ENCODE peak calls at places on chromosome 5, in seven cellular contexts. P is AG09309, I is astrocyte of the spinal cord, M is endothelial cell, Z is hepatocyte, O is fibroblast of pulmonary artery, H is PC-3. C is an unnamed sample.

GRCh38 chr5:57824047-57824446 is 341.4 kb upstream of the ACTBL2 start:
- DNase-seq in P (peak), I (peak), M (no peak), Z (no peak), O (peak), H (peak), C (no peak)

GRCh38 chr5:158317507-158317906 is 458.6 kb upstream of the CLINT1 start:
- DNase-seq in P (no peak), I (no peak), M (no peak), Z (no peak), O (no peak), H (no peak), C (no peak)

GRCh38 chr5:43437062-43437660 is 25.0 kb upstream of the CCL28 start:
- DNase-seq in P (no peak), I (no peak), M (no peak), Z (no peak), O (no peak), H (no peak), C (no peak)

GRCh38 chr5:53874409-53874808 is 314.0 kb downstream of the NDUFS4 start:
- DNase-seq in P (no peak), I (no peak), M (no peak), Z (peak), O (peak), H (peak), C (peak)

GRCh38 chr5:169398515-169398914 is 97.6 kb upstream of the SLIT3 start:
- DNase-seq in P (no peak), I (no peak), M (no peak), Z (no peak), O (no peak), H (no peak), C (no peak)

GRCh38 chr5:91521313-91521712 is 138.2 kb upstream of the ARRDC3 start:
- DNase-seq in P (no peak), I (no peak), M (no peak), Z (no peak), O (no peak), H (peak), C (no peak)

GRCh38 chr5:123422433-123423277 is 548 bp downstream of the CEP120 start:
- DNase-seq in P (no peak), I (peak), M (no peak), Z (peak), O (peak), H (peak), C (peak)

GRCh38 chr5:1806974-1807373 is 5.8 kb downstream of the NDUFS6 start:
- DNase-seq in P (no peak), I (no peak), M (no peak), Z (no peak), O (no peak), H (no peak), C (no peak)

GRCh38 chr5:137022725-137023124 is 476.4 kb downstream of the SPOCK1 start:
- DNase-seq in P (no peak), I (no peak), M (no peak), Z (no peak), O (peak), H (no peak), C (peak)

GRCh38 chr5:120600639-120601038 is 136.5 kb downstream of the PRR16 start:
- DNase-seq in P (no peak), I (no peak), M (no peak), Z (no peak), O (no peak), H (no peak), C (no peak)

GRCh38 chr5:142013734-142014495 is 1.1 kb upstream of the GNPDA1 start:
- DNase-seq in P (peak), I (peak), M (no peak), Z (peak), O (peak), H (peak), C (peak)

GRCh38 chr5:163915481-163915961 is 410.1 kb downstream of the MAT2B start:
- DNase-seq in P (no peak), I (peak), M (no peak), Z (peak), O (peak), H (peak), C (peak)

GRCh38 chr5:61866930-61867329 is 439.1 kb upstream of the KIF2A start:
- DNase-seq in P (peak), I (peak), M (no peak), Z (peak), O (no peak), H (peak), C (peak)

GRCh38 chr5:125125031-125125823 is 378.8 kb upstream of the ZNF608 start:
- DNase-seq in P (no peak), I (peak), M (no peak), Z (no peak), O (no peak), H (no peak), C (no peak)

GRCh38 chr5:149895416-149896345 is 48.9 kb downstream of the PDE6A start:
- DNase-seq in P (no peak), I (peak), M (no peak), Z (no peak), O (peak), H (peak), C (peak)

GRCh38 chr5:10677533-10677932 is 83.5 kb downstream of the DAP start:
- DNase-seq in P (no peak), I (no peak), M (no peak), Z (no peak), O (no peak), H (no peak), C (no peak)

GRCh38 chr5:92504346-92504745 is 1076.7 kb downstream of the NR2F1-AS1 start:
- DNase-seq in P (no peak), I (no peak), M (no peak), Z (no peak), O (peak), H (peak), C (no peak)

GRCh38 chr5:173304591-173304988 is 23.6 kb downstream of the STC2 start:
- DNase-seq in P (no peak), I (peak), M (no peak), Z (peak), O (no peak), H (peak), C (no peak)

GRCh38 chr5:80090884-80091166 is 55.7 kb downstream of the THBS4 start:
- DNase-seq in P (no peak), I (no peak), M (no peak), Z (no peak), O (no peak), H (no peak), C (no peak)

GRCh38 chr5:143713331-143714032 is 98.5 kb upstream of the HMHB1 start:
- DNase-seq in P (peak), I (no peak), M (no peak), Z (no peak), O (peak), H (no peak), C (peak)

GRCh38 chr5:72499730-72500129 is 7.5 kb downstream of the ZNF366 start:
- DNase-seq in P (no peak), I (no peak), M (no peak), Z (no peak), O (no peak), H (no peak), C (peak)

GRCh38 chr5:66239034-66239433 is 94.9 kb downstream of the SREK1 start:
- DNase-seq in P (no peak), I (no peak), M (no peak), Z (no peak), O (peak), H (peak), C (peak)

GRCh38 chr5:178277866-178278265 is 45.3 kb upstream of the PHYKPL start:
- DNase-seq in P (no peak), I (no peak), M (no peak), Z (no peak), O (no peak), H (no peak), C (no peak)

GRCh38 chr5:172870261-172870806 is 36.3 kb downstream of the ERGIC1 start:
- DNase-seq in P (peak), I (peak), M (no peak), Z (no peak), O (peak), H (peak), C (peak)

GRCh38 chr5:172005708-172006377 is 595 bp downstream of the FBXW11 start:
- DNase-seq in P (no peak), I (peak), M (peak), Z (peak), O (no peak), H (no peak), C (peak)

DNA sequence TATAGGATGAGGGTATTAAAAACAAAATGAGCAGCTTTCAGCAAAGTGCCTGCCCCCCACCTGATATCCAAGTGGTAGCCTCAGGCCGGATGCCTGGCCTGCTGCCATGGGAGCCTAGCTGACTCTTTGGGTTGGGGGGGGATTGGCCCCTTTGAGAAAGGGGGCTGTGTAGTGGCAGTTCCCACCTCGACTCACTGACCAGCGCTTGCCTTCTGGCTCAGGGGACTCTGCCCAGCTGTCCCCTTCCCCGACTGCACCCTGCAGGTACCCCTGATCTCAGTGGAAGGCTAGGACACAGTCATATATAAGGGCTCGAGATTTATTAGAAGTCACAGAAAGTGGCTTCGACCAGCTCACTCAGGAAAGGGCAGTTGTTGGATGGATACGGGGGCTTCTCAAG is 1.5 kb upstream of the NEUROG1 start:
- DNase-seq in P (no peak), I (no peak), M (no peak), Z (no peak), O (no peak), H (no peak), C (no peak)
- TF ChIP-seq CTCF in P (no peak), I (no peak), M (no peak), Z (no peak), O (no peak), H (no peak), C (no peak)

GRCh38 chr5:139789845-139790189 is 5.8 kb upstream of the PSD2 start:
- DNase-seq in P (no peak), I (no peak), M (no peak), Z (no peak), O (no peak), H (no peak), C (no peak)

GRCh38 chr5:139789116-139789844 is 6.3 kb upstream of the PSD2 start:
- DNase-seq in P (no peak), I (no peak), M (no peak), Z (no peak), O (no peak), H (no peak), C (no peak)

GRCh38 chr5:139788294-139788875 is 7.2 kb upstream of the PSD2 start:
- DNase-seq in P (no peak), I (no peak), M (no peak), Z (no peak), O (no peak), H (no peak), C (no peak)

GRCh38 chr5:139787257-139787567 is 8.4 kb upstream of the PSD2 start:
- DNase-seq in P (no peak), I (no peak), M (no peak), Z (no peak), O (no peak), H (no peak), C (no peak)

GRCh38 chr5:139787568-139788293 is 7.9 kb upstream of the PSD2 start:
- DNase-seq in P (no peak), I (peak), M (peak), Z (peak), O (peak), H (peak), C (peak)
- TF ChIP-seq CTCF in P (peak), I (peak), M (peak), Z (peak), O (peak), H (peak), C (peak)

GRCh38 chr5:111461934-111462333 is 50.4 kb downstream of the STARD4 start:
- DNase-seq in P (no peak), I (no peak), M (no peak), Z (no peak), O (no peak), H (no peak), C (no peak)

GRCh38 chr5:111463304-111463703 is 49.0 kb downstream of the STARD4 start:
- DNase-seq in P (no peak), I (no peak), M (no peak), Z (no peak), O (no peak), H (no peak), C (no peak)

DNA sequence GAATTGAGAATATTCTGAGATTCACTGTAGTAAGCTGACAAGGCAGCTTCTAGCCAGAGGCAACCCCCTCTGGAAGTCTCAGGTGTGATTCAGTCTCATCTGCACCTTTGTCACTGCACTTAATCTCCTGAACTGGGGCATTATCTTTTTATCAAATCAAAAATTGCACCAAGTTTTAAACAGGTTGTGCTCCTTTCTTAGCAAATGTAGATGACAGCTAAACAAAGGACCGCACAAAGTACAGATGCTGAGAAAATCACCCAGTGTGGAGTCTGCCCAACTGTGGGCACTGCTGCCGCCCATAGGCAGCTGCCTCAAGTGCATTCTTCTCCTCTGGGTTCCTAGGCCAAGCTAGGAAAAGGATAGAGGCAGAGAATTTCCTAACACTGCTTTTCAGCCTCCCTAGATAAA is 51.1 kb downstream of the STARD4 start:
- DNase-seq in P (no peak), I (peak), M (peak), Z (peak), O (peak), H (peak), C (no peak)
- TF ChIP-seq CTCF in P (peak), I (peak), M (no peak), Z (peak), O (peak), H (peak), C (no peak)

GRCh38 chr5:37723147-37723961 is 116.5 kb downstream of the GDNF start:
- DNase-seq in P (no peak), I (peak), M (peak), Z (no peak), O (no peak), H (peak), C (no peak)
- TF ChIP-seq CTCF in P (peak), I (peak), M (peak), Z (no peak), O (peak), H (peak), C (peak)

GRCh38 chr5:134440185-134440755 is 28.6 kb upstream of the CDKN2AIPNL start:
- DNase-seq in P (no peak), I (no peak), M (no peak), Z (no peak), O (peak), H (no peak), C (no peak)

GRCh38 chr5:134438268-134438622 is 26.6 kb upstream of the CDKN2AIPNL start:
- DNase-seq in P (peak), I (peak), M (no peak), Z (no peak), O (peak), H (peak), C (peak)

GRCh38 chr5:134437340-134438267 is 25.9 kb upstream of the CDKN2AIPNL start:
- DNase-seq in P (no peak), I (no peak), M (no peak), Z (no peak), O (peak), H (peak), C (peak)

GRCh38 chr5:134436523-134437339 is 25.1 kb upstream of the CDKN2AIPNL start:
- DNase-seq in P (peak), I (peak), M (peak), Z (peak), O (peak), H (peak), C (peak)

DNA sequence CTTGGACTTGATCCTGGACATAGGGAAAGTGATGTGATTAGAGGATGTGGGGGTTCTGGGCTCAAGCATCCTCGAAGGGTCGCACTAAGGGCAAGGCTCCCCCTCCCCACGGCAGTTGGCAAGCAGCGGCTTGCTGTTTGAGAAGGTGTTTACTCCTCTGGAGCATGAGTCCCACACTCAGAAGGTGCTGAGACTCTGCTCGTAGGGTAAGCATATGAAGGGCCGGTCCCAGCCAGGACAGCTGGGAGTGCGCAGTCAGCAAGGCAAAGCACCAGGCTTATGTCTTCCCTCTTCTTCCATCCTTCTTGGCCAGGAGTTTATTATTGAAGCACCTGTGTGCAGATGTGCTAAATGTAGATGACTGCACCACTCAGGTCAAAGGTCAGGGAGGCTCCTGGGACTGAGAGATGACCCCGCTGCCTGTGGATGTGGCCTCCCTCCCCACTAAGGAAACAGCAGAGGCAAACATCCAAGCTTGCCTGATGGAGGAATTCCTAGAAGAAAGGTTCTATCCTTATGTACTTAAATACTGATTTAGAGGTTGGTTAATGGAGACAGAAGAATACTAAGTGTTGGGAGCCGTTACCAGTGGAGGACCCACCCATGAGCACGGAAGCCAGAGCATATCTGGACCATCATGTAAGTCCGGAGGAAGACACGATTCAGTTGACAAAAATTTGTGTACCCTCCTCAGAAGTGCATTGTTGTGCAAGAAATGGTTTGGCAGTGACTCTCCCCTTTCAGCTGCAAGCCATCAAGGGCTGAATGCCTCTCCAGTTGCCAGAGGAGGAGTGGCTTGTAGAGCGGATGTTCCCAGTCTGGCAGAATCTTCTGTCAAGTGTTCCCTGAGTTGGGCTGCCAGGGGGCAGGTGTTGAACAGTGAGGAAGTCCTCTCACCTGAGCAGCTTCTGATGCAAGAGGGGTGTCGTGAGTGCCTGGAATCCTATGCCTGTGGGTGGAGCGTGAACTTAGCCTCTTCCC is 27.2 kb upstream of the CDKN2AIPNL start:
- DNase-seq in P (peak), I (peak), M (no peak), Z (peak), O (peak), H (peak), C (peak)
- TF ChIP-seq CTCF in P (no peak), I (no peak), M (no peak), Z (no peak), O (no peak), H (no peak), C (no peak)

GRCh38 chr5:13659391-13659790 is 285.1 kb downstream of the DNAH5 start:
- DNase-seq in P (no peak), I (peak), M (no peak), Z (no peak), O (peak), H (peak), C (no peak)

GRCh38 chr5:13658761-13659160 is 285.7 kb downstream of the DNAH5 start:
- DNase-seq in P (no peak), I (no peak), M (no peak), Z (no peak), O (no peak), H (peak), C (no peak)

GRCh38 chr5:13662646-13663045 is 281.8 kb downstream of the DNAH5 start:
- DNase-seq in P (no peak), I (no peak), M (no peak), Z (no peak), O (peak), H (peak), C (no peak)

GRCh38 chr5:13664377-13664776 is 280.1 kb downstream of the DNAH5 start:
- DNase-seq in P (peak), I (peak), M (no peak), Z (no peak), O (peak), H (peak), C (peak)

DNA sequence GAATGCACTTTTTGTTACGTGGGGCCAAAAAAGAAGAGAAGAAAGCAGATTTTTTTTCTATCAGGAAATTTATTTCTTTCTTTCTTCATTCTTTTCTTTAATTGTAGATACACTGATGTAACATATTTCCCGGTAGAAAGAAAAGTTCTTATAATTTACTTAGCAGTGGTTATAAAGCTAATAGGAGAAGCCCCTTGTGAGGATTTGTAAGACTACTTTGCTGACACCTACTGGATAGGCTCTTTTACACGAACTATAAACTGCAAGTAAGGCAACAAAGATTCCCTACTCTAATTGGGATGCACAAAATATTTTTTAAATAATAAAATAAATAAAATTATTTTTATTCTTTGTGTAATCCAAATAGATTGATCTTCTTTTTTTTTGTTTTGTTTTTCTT is 284.4 kb downstream of the DNAH5 start:
- DNase-seq in P (peak), I (peak), M (no peak), Z (no peak), O (peak), H (peak), C (peak)
- TF ChIP-seq CTCF in P (no peak), I (peak), M (no peak), Z (peak), O (no peak), H (peak), C (no peak)

DNA sequence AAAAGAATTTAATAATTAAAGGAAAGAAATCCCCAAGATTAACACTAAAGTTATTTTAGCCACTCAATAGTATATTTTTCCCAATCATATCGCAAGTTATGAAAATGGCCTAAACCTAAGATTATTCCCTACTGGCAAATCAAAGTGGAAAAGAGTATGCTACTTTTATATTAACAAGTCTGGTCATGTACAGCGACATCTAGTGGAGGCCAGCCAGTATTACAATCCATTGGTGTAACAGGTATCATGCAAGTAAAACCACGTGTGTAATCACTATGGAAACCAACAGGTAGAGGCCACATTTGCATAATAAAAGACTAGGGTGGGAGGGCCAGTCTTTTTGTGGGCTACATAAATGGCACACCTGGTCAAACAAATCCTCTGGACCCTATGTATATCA is 976.4 kb upstream of the CDH9 start:
- DNase-seq in P (no peak), I (no peak), M (no peak), Z (no peak), O (peak), H (peak), C (peak)
- TF ChIP-seq CTCF in P (peak), I (peak), M (peak), Z (no peak), O (peak), H (peak), C (peak)